ENCODE peak calls at places on chromosomes 3 and 15, in four cellular contexts. One of them, this sample, is unnamed.

GRCh38 chr3:107690522-107691138 is 167.9 kb downstream of the BBX start:
- DNase-seq in fibroblast of lung: peak
- DNase-seq in iPS-NIHi11: peak
- DNase-seq in glutamatergic neuron: no peak
- DNase-seq in this sample: no peak

GRCh38 chr15:69466733-69467132 is 14.1 kb downstream of the RPLP1 start:
- DNase-seq in fibroblast of lung: no peak
- DNase-seq in iPS-NIHi11: no peak
- DNase-seq in glutamatergic neuron: no peak
- DNase-seq in this sample: no peak

GRCh38 chr15:52751522-52751921 is 38.6 kb downstream of the ONECUT1 start:
- DNase-seq in fibroblast of lung: no peak
- DNase-seq in iPS-NIHi11: no peak
- DNase-seq in glutamatergic neuron: no peak
- DNase-seq in this sample: no peak

GRCh38 chr3:125406070-125406469 is 30.9 kb upstream of the ZNF148 start:
- DNase-seq in fibroblast of lung: no peak
- DNase-seq in iPS-NIHi11: no peak
- DNase-seq in glutamatergic neuron: no peak
- DNase-seq in this sample: no peak

GRCh38 chr3:131421957-131422498 is 40.5 kb downstream of the NUDT16 start:
- DNase-seq in fibroblast of lung: no peak
- DNase-seq in iPS-NIHi11: no peak
- DNase-seq in glutamatergic neuron: no peak
- DNase-seq in this sample: no peak

GRCh38 chr3:38916706-38917105 is 100.7 kb upstream of the SCN10A start:
- DNase-seq in fibroblast of lung: no peak
- DNase-seq in iPS-NIHi11: no peak
- DNase-seq in glutamatergic neuron: no peak
- DNase-seq in this sample: no peak

GRCh38 chr3:188845514-188845913 is 326.3 kb upstream of the TPRG1 start:
- DNase-seq in fibroblast of lung: no peak
- DNase-seq in iPS-NIHi11: no peak
- DNase-seq in glutamatergic neuron: no peak
- DNase-seq in this sample: no peak

GRCh38 chr15:40062816-40063562 is 24.0 kb upstream of the SRP14 start:
- DNase-seq in fibroblast of lung: no peak
- DNase-seq in iPS-NIHi11: no peak
- DNase-seq in glutamatergic neuron: no peak
- DNase-seq in this sample: no peak

GRCh38 chr15:81106560-81106959 is 27.5 kb upstream of the CFAP161 start:
- DNase-seq in fibroblast of lung: peak
- DNase-seq in iPS-NIHi11: peak
- DNase-seq in glutamatergic neuron: peak
- DNase-seq in this sample: no peak

GRCh38 chr3:126111126-126111551 is 27.2 kb upstream of the SLC41A3 start:
- DNase-seq in fibroblast of lung: no peak
- DNase-seq in iPS-NIHi11: peak
- DNase-seq in glutamatergic neuron: no peak
- DNase-seq in this sample: no peak

GRCh38 chr15:88463870-88464532 is 3.2 kb downstream of the MRPL46 start:
- DNase-seq in fibroblast of lung: no peak
- DNase-seq in iPS-NIHi11: no peak
- DNase-seq in glutamatergic neuron: no peak
- DNase-seq in this sample: no peak

GRCh38 chr15:41921167-41921566 is 27.3 kb upstream of the SPTBN5 start:
- DNase-seq in fibroblast of lung: peak
- DNase-seq in iPS-NIHi11: no peak
- DNase-seq in glutamatergic neuron: no peak
- DNase-seq in this sample: no peak

GRCh38 chr3:197168063-197168462 is 130.3 kb downstream of the DLG1 start:
- DNase-seq in fibroblast of lung: no peak
- DNase-seq in iPS-NIHi11: no peak
- DNase-seq in glutamatergic neuron: no peak
- DNase-seq in this sample: no peak

GRCh38 chr3:158095302-158095997 is 10.8 kb downstream of the SHOX2 start:
- DNase-seq in fibroblast of lung: no peak
- DNase-seq in iPS-NIHi11: no peak
- DNase-seq in glutamatergic neuron: peak
- DNase-seq in this sample: no peak

GRCh38 chr3:187737401-187738088 is 7.7 kb downstream of the BCL6 start:
- DNase-seq in fibroblast of lung: peak
- DNase-seq in iPS-NIHi11: peak
- DNase-seq in glutamatergic neuron: peak
- DNase-seq in this sample: peak

GRCh38 chr15:84598250-84598649 is 2.6 kb upstream of the ZSCAN2 start:
- DNase-seq in fibroblast of lung: no peak
- DNase-seq in iPS-NIHi11: no peak
- DNase-seq in glutamatergic neuron: no peak
- DNase-seq in this sample: no peak

GRCh38 chr3:45943207-45943846 is at the start of gene CXCR6:
- DNase-seq in fibroblast of lung: no peak
- DNase-seq in iPS-NIHi11: no peak
- DNase-seq in glutamatergic neuron: no peak
- DNase-seq in this sample: no peak

GRCh38 chr3:21835266-21835665 is 84.3 kb upstream of the ZNF385D start:
- DNase-seq in fibroblast of lung: peak
- DNase-seq in iPS-NIHi11: no peak
- DNase-seq in glutamatergic neuron: no peak
- DNase-seq in this sample: no peak

GRCh38 chr15:79970921-79971434 is at the start of gene BCL2A1:
- DNase-seq in fibroblast of lung: peak
- DNase-seq in iPS-NIHi11: no peak
- DNase-seq in glutamatergic neuron: no peak
- DNase-seq in this sample: no peak

GRCh38 chr3:56468184-56469106 is at the start of gene ERC2:
- DNase-seq in fibroblast of lung: peak
- DNase-seq in iPS-NIHi11: peak
- DNase-seq in glutamatergic neuron: peak
- DNase-seq in this sample: peak

GRCh38 chr3:141089339-141090152 is 38.4 kb downstream of the SPSB4 start:
- DNase-seq in fibroblast of lung: no peak
- DNase-seq in iPS-NIHi11: no peak
- DNase-seq in glutamatergic neuron: no peak
- DNase-seq in this sample: no peak

GRCh38 chr3:126245811-126246727 is 65.7 kb upstream of the ALDH1L1 start:
- DNase-seq in fibroblast of lung: peak
- DNase-seq in iPS-NIHi11: peak
- DNase-seq in glutamatergic neuron: peak
- DNase-seq in this sample: peak

GRCh38 chr3:140008693-140008980 is 73.7 kb downstream of the CLSTN2 start:
- DNase-seq in fibroblast of lung: no peak
- DNase-seq in iPS-NIHi11: no peak
- DNase-seq in glutamatergic neuron: no peak
- DNase-seq in this sample: no peak

GRCh38 chr3:183764854-183765731 is 60.3 kb downstream of the MAP6D1 start:
- DNase-seq in fibroblast of lung: peak
- DNase-seq in iPS-NIHi11: no peak
- DNase-seq in glutamatergic neuron: no peak
- DNase-seq in this sample: peak

GRCh38 chr15:67803996-67804843 is 21.1 kb upstream of the SKOR1 start:
- DNase-seq in fibroblast of lung: no peak
- DNase-seq in iPS-NIHi11: peak
- DNase-seq in glutamatergic neuron: peak
- DNase-seq in this sample: no peak

GRCh38 chr3:169390741-169391300 is 272.7 kb downstream of the MECOM start:
- DNase-seq in fibroblast of lung: peak
- DNase-seq in iPS-NIHi11: no peak
- DNase-seq in glutamatergic neuron: no peak
- DNase-seq in this sample: no peak

This sample was measured in left colon.